ENCODE peak calls at places on chromosomes 1 and 21, in four cellular contexts. R is GM12891, H is GM12878, A is K562. M is an unnamed sample.

GRCh38 chr1:3054474-3054873 is 14.5 kb upstream of the PRDM16 start:
- DNase-seq in R (no peak), H (no peak), A (no peak), M (no peak)

GRCh38 chr1:76687324-76688018 is 179.8 kb upstream of the ST6GALNAC5 start:
- DNase-seq in R (no peak), H (no peak), A (no peak), M (no peak)

GRCh38 chr1:9112961-9113880 is 15.7 kb downstream of the GPR157 start:
- DNase-seq in R (no peak), H (no peak), A (no peak), M (no peak)

GRCh38 chr1:236159704-236160539 is 17.6 kb downstream of the GPR137B start:
- DNase-seq in R (peak), H (peak), A (no peak), M (no peak)

GRCh38 chr1:88061106-88061829 is 622.8 kb upstream of the PKN2 start:
- DNase-seq in R (no peak), H (no peak), A (no peak), M (no peak)

GRCh38 chr1:235557495-235557894 is 53.2 kb upstream of the B3GALNT2 start:
- DNase-seq in R (no peak), H (no peak), A (peak), M (no peak)

GRCh38 chr1:7218210-7218832 is 433.1 kb downstream of the CAMTA1 start:
- DNase-seq in R (peak), H (no peak), A (peak), M (peak)

GRCh38 chr1:157193219-157193618 is 55.0 kb upstream of the ETV3 start:
- DNase-seq in R (no peak), H (no peak), A (no peak), M (no peak)

GRCh38 chr21:41878831-41879189 is 334 bp downstream of the PRDM15 start:
- DNase-seq in R (peak), H (no peak), A (peak), M (peak)

GRCh38 chr1:46278807-46279206 is 24.6 kb downstream of the LRRC41 start:
- DNase-seq in R (no peak), H (no peak), A (no peak), M (no peak)

GRCh38 chr1:38076038-38076437 is 29.4 kb upstream of the POU3F1 start:
- DNase-seq in R (no peak), H (no peak), A (peak), M (no peak)

GRCh38 chr1:46735708-46736324 is 16.9 kb upstream of the EFCAB14 start:
- DNase-seq in R (no peak), H (no peak), A (peak), M (peak)

GRCh38 chr1:167710836-167711235 is 10.9 kb upstream of the MPZL1 start:
- DNase-seq in R (no peak), H (no peak), A (no peak), M (no peak)

GRCh38 chr1:192756847-192757246 is 52.0 kb upstream of the RGS2 start:
- DNase-seq in R (no peak), H (no peak), A (no peak), M (no peak)

GRCh38 chr1:184000321-184000720 is 37.2 kb downstream of the COLGALT2 start:
- DNase-seq in R (no peak), H (no peak), A (no peak), M (no peak)

GRCh38 chr21:17921579-17922530 is 102.7 kb upstream of the C21orf91 start:
- DNase-seq in R (no peak), H (no peak), A (no peak), M (no peak)

GRCh38 chr1:75135829-75136142 is 1.6 kb downstream of the LHX8 start:
- DNase-seq in R (no peak), H (no peak), A (no peak), M (no peak)

GRCh38 chr1:64925594-64925993 is 40.8 kb downstream of the JAK1 start:
- DNase-seq in R (no peak), H (no peak), A (no peak), M (no peak)

GRCh38 chr21:35510294-35510693 is 461.2 kb upstream of the RUNX1 start:
- DNase-seq in R (no peak), H (no peak), A (no peak), M (no peak)

DNA sequence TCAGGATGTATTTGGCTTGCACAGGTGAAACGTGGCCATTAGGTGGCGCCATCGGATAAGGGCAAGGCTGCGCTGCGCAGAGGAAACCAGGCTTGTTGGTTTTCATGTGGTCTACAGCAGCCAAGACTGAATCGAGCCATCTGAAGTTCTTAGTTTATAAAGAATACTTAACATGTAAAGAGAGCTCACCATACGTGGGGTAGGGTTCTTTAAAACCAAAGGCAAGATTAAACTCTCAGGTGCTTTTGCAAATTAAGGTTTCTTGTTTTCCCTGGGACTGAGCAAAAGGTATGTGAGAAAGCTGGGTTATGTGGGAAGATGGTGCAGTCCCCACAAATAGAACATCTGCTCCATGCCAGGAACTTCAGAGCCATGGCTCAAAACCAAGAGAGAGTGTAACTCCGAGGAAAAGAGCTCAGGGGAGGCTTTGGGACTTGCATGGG is 9.3 kb downstream of the MASP2 start:
- DNase-seq in R (peak), H (peak), A (peak), M (peak)
- TF ChIP-seq POLR2AphosphoS5 in R (no peak), H (no peak), A (no peak), M (no peak)

GRCh38 chr1:229669333-229669732 is 43.3 kb downstream of the URB2 start:
- DNase-seq in R (no peak), H (no peak), A (no peak), M (no peak)

GRCh38 chr1:229675396-229675795 is 49.3 kb downstream of the URB2 start:
- DNase-seq in R (no peak), H (no peak), A (no peak), M (no peak)

GRCh38 chr1:229671310-229671709 is 45.3 kb downstream of the URB2 start:
- DNase-seq in R (no peak), H (no peak), A (no peak), M (no peak)

DNA sequence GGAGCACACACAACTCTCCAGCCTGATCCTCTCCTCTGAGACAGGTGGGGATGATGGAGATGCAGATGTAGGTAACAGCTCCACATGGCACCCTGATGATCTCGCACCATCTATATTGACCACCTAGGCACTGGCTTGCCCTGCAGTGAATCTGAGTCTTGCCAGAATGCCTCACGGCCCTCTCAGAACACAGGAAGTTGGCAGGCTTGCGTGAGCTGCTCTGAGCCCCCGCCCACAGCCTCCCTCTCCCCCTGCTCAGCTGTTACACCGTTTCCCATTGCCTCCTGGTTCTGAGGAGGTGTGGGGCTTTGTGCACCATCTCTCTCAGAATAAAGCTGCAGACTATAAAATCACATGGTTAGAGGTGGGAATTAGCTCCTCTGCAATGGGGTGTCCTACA is 48.0 kb downstream of the URB2 start:
- DNase-seq in R (no peak), H (no peak), A (no peak), M (no peak)
- TF ChIP-seq SPI1 in R (no peak), H (no peak), A (no peak), M (no peak)

DNA sequence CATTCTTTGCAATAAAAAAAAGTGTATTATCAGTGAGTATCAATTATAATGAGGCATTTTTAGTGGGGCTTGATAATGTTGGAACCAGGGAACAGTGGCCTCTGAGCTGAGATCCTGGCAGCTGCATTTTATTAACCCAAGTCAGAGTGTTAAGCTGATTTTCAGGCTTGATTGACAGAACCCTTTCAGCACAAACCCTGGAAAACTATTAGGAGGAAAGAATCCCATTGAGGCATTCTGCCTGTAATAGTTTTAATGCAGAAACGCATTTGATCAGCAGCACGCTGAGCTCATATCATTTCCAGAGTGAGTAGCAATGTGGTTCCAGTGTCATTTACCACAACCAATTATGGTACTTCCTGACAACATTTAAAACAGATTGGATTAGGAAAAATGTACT is 78.3 kb upstream of the BARHL2 start:
- DNase-seq in R (no peak), H (no peak), A (no peak), M (no peak)
- TF ChIP-seq POLR2AphosphoS5 in R (no peak), H (no peak), A (no peak), M (no peak)

GRCh38 chr1:220176540-220176939 is 82.6 kb downstream of the IARS2 start:
- DNase-seq in R (no peak), H (no peak), A (no peak), M (no peak)

GRCh38 chr1:220166853-220167252 is 72.9 kb downstream of the IARS2 start:
- DNase-seq in R (no peak), H (no peak), A (no peak), M (no peak)

GRCh38 chr1:220170836-220171526 is 77.0 kb downstream of the IARS2 start:
- DNase-seq in R (no peak), H (no peak), A (no peak), M (no peak)
- TF ChIP-seq SPI1 in R (no peak), H (no peak), A (no peak), M (no peak)

DNA sequence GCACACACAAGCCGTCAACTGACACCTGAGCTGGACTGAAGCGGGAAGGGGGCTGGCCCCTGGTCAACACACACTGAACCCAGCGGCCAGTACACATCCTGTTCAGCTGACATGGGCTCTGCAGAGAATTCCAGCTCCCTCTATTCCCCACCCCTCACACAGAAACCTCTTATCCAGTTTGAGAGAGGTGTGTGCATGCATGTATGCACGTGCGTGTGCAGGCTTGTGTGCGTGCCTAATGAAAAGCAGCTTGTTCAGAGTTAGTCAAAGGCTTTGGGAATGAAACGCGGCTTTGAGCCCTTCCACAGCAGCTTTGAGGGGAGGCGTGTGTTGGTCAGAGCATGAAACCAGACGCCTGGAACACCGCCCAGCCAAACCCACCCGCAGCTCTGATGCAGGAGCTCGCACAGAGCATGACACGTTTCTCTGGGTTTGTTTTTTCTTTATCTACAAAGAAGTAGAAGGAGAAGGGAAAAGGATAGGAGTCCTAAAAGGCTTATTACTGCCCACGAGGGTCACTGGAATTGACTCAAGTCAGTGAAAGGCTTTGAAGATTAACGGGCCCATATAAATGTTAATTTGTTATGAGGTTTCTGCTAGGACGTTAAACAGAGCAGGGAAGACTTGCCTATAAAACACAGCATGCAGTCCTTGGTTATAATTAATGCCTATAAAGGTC is 184.2 kb downstream of the ETS2 start:
- DNase-seq in R (no peak), H (no peak), A (no peak), M (no peak)
- TF ChIP-seq POLR2AphosphoS5 in R (no peak), H (no peak), A (no peak), M (no peak)

DNA sequence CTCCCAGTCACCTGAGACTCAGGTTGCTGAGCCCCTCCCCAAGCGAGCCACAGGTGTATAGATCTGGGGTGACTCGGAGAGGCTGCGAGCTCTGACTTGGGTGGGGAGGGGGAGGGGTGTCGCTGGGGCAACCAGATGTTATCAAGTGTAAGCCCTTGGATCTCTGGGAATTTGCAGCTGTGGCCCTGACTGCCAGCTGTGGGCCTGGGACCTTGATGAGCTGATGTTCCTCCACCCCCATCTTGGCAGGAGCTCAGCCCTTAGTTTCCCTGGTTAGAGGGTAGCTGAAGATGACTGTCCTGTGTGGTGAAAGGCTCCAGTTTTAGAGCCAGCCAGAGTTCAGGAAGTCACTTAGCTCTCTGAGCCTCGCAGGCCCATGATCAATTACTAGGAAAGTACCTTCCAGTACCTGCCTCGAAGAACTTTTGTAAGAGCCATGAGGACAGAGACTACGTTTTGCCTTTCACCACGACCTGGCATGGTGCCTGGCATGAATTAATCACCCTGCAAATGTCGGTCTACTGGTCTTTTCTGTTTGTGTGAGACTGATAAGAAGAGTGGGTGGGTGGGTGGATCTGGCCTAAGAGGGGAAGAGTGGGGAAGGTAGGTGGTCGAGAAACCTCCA is 55.8 kb downstream of the YARS1 start:
- DNase-seq in R (no peak), H (peak), A (peak), M (no peak)
- TF ChIP-seq SPI1 in R (no peak), H (no peak), A (no peak), M (no peak)

DNA sequence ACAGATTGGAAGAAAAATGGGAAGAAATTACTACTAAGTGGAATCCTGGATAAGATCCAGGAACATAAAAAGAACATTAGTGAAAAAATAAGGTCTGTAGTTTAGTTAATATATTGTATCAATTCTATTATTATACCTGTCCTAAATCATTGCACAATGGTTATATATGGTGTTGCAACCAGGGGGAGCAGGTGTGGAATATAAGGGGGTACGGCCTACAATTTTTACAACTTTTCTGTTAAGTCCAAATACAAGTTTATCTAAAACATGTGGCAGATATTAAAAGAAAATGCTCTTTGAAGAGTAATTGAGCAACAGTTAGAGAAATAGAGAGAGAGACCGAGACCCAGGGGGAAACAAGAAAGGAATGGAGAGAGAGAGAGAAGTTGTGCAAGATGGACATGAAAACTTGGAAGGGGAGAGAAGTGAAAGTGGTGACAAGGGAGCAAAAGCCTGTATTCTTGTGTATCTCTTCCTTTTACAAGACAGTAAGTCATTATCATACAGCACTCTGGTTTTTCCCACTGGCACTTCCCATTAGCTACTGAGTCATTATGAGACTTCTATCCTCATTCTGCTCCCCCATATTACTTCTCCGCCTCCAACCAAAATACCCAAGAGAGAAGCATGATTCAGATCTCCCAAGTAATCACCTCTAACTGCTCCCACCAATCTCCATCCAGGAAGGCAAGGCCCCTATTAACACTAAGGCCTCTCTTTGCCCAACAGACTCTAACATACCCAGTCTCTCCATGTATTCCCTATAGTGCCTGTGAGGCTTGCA is 22.3 kb upstream of the TRAF3IP3 start:
- DNase-seq in R (no peak), H (no peak), A (no peak), M (peak)
- TF ChIP-seq POLR2AphosphoS5 in R (no peak), H (no peak), A (no peak), M (no peak)

GRCh38 chr1:220682901-220683576 is 7.1 kb upstream of the C1orf115 start:
- DNase-seq in R (no peak), H (no peak), A (no peak), M (no peak)

GRCh38 chr1:220685879-220686278 is 4.3 kb upstream of the C1orf115 start:
- DNase-seq in R (no peak), H (no peak), A (no peak), M (no peak)

GRCh38 chr1:220681220-220681847 is 8.8 kb upstream of the C1orf115 start:
- DNase-seq in R (no peak), H (no peak), A (no peak), M (no peak)

GRCh38 chr1:220684890-220685289 is 5.3 kb upstream of the C1orf115 start:
- DNase-seq in R (no peak), H (no peak), A (no peak), M (no peak)

GRCh38 chr1:220680085-220680687 is 10.0 kb upstream of the C1orf115 start:
- DNase-seq in R (peak), H (no peak), A (peak), M (peak)
- TF ChIP-seq SPI1 in R (no peak), H (no peak), A (no peak), M (no peak)

M was measured in HL-60.